ENCODE peak calls at places on chromosomes 6 and 20, in nine cellular contexts. One of them, this sample, is unnamed.

GRCh38 chr6:26432622-26433021 is 7.7 kb upstream of the BTN3A3 start:
- DNase-seq in stimulated activated naive B cell treated with anti-CD40 and anti-IgM and Interleukin-4, amounts not matched to agents 10 μg/mL and 1 μg/mL and 100 μg/mL, for 72 hours: no peak
- DNase-seq in EL: peak
- DNase-seq in NCI-H1694 treated with DMSO at 0.1 percent for 48 hours: no peak
- DNase-seq in renal cortical epithelial cell: no peak
- DNase-seq in NCI-H526: no peak
- DNase-seq in T-helper 17 cell: no peak
- DNase-seq in activated CD4-positive, CD25-positive, alpha-beta regulatory T cell: no peak
- DNase-seq in iris pigment epithelial cell: peak
- DNase-seq in this sample: no peak

GRCh38 chr20:58071991-58072390 is 156.5 kb downstream of the ANKRD60 start:
- DNase-seq in activated CD4-positive, CD25-positive, alpha-beta regulatory T cell: no peak
- DNase-seq in renal cortical epithelial cell: no peak
- DNase-seq in EL: no peak
- DNase-seq in T-helper 17 cell: no peak
- DNase-seq in NCI-H526: peak
- DNase-seq in iris pigment epithelial cell: no peak
- DNase-seq in NCI-H1694 treated with DMSO at 0.1 percent for 48 hours: no peak
- DNase-seq in stimulated activated naive B cell treated with anti-CD40 and anti-IgM and Interleukin-4, amounts not matched to agents 10 μg/mL and 1 μg/mL and 100 μg/mL, for 72 hours: no peak
- DNase-seq in this sample: no peak

GRCh38 chr6:33279257-33279695 is 2.4 kb downstream of the B3GALT4 start:
- DNase-seq in activated CD4-positive, CD25-positive, alpha-beta regulatory T cell: no peak
- DNase-seq in stimulated activated naive B cell treated with anti-CD40 and anti-IgM and Interleukin-4, amounts not matched to agents 10 μg/mL and 1 μg/mL and 100 μg/mL, for 72 hours: no peak
- DNase-seq in iris pigment epithelial cell: no peak
- DNase-seq in renal cortical epithelial cell: no peak
- DNase-seq in NCI-H1694 treated with DMSO at 0.1 percent for 48 hours: no peak
- DNase-seq in T-helper 17 cell: no peak
- DNase-seq in NCI-H526: no peak
- DNase-seq in EL: no peak
- DNase-seq in this sample: no peak

GRCh38 chr6:148508401-148509151 is 165.9 kb downstream of the SASH1 start:
- DNase-seq in T-helper 17 cell: no peak
- DNase-seq in stimulated activated naive B cell treated with anti-CD40 and anti-IgM and Interleukin-4, amounts not matched to agents 10 μg/mL and 1 μg/mL and 100 μg/mL, for 72 hours: no peak
- DNase-seq in activated CD4-positive, CD25-positive, alpha-beta regulatory T cell: no peak
- DNase-seq in iris pigment epithelial cell: peak
- DNase-seq in EL: peak
- DNase-seq in NCI-H526: no peak
- DNase-seq in NCI-H1694 treated with DMSO at 0.1 percent for 48 hours: no peak
- DNase-seq in renal cortical epithelial cell: peak
- DNase-seq in this sample: no peak

GRCh38 chr6:74638467-74638866 is 567.4 kb downstream of the COL12A1 start:
- DNase-seq in activated CD4-positive, CD25-positive, alpha-beta regulatory T cell: no peak
- DNase-seq in NCI-H1694 treated with DMSO at 0.1 percent for 48 hours: no peak
- DNase-seq in EL: no peak
- DNase-seq in renal cortical epithelial cell: no peak
- DNase-seq in T-helper 17 cell: no peak
- DNase-seq in NCI-H526: no peak
- DNase-seq in iris pigment epithelial cell: no peak
- DNase-seq in stimulated activated naive B cell treated with anti-CD40 and anti-IgM and Interleukin-4, amounts not matched to agents 10 μg/mL and 1 μg/mL and 100 μg/mL, for 72 hours: no peak
- DNase-seq in this sample: no peak

GRCh38 chr6:154318711-154319110 is 37.9 kb downstream of the IPCEF1 start:
- DNase-seq in NCI-H1694 treated with DMSO at 0.1 percent for 48 hours: no peak
- DNase-seq in EL: peak
- DNase-seq in activated CD4-positive, CD25-positive, alpha-beta regulatory T cell: no peak
- DNase-seq in stimulated activated naive B cell treated with anti-CD40 and anti-IgM and Interleukin-4, amounts not matched to agents 10 μg/mL and 1 μg/mL and 100 μg/mL, for 72 hours: no peak
- DNase-seq in iris pigment epithelial cell: peak
- DNase-seq in NCI-H526: no peak
- DNase-seq in T-helper 17 cell: no peak
- DNase-seq in renal cortical epithelial cell: no peak
- DNase-seq in this sample: no peak

GRCh38 chr6:87925373-87926060 is 122.1 kb upstream of the SPACA1 start:
- DNase-seq in iris pigment epithelial cell: no peak
- DNase-seq in renal cortical epithelial cell: peak
- DNase-seq in activated CD4-positive, CD25-positive, alpha-beta regulatory T cell: no peak
- DNase-seq in NCI-H526: no peak
- DNase-seq in T-helper 17 cell: no peak
- DNase-seq in NCI-H1694 treated with DMSO at 0.1 percent for 48 hours: peak
- DNase-seq in stimulated activated naive B cell treated with anti-CD40 and anti-IgM and Interleukin-4, amounts not matched to agents 10 μg/mL and 1 μg/mL and 100 μg/mL, for 72 hours: peak
- DNase-seq in EL: no peak
- DNase-seq in this sample: no peak

GRCh38 chr6:26502169-26502568 is 2.1 kb downstream of the BTN1A1 start:
- DNase-seq in activated CD4-positive, CD25-positive, alpha-beta regulatory T cell: no peak
- DNase-seq in EL: no peak
- DNase-seq in renal cortical epithelial cell: peak
- DNase-seq in T-helper 17 cell: no peak
- DNase-seq in iris pigment epithelial cell: no peak
- DNase-seq in NCI-H526: peak
- DNase-seq in NCI-H1694 treated with DMSO at 0.1 percent for 48 hours: no peak
- DNase-seq in stimulated activated naive B cell treated with anti-CD40 and anti-IgM and Interleukin-4, amounts not matched to agents 10 μg/mL and 1 μg/mL and 100 μg/mL, for 72 hours: no peak
- DNase-seq in this sample: no peak

GRCh38 chr20:62860924-62861691 is 514 bp downstream of the TCFL5 start:
- DNase-seq in NCI-H526: no peak
- DNase-seq in activated CD4-positive, CD25-positive, alpha-beta regulatory T cell: no peak
- DNase-seq in iris pigment epithelial cell: peak
- DNase-seq in stimulated activated naive B cell treated with anti-CD40 and anti-IgM and Interleukin-4, amounts not matched to agents 10 μg/mL and 1 μg/mL and 100 μg/mL, for 72 hours: no peak
- DNase-seq in T-helper 17 cell: peak
- DNase-seq in renal cortical epithelial cell: no peak
- DNase-seq in EL: peak
- DNase-seq in NCI-H1694 treated with DMSO at 0.1 percent for 48 hours: no peak
- DNase-seq in this sample: no peak

GRCh38 chr6:42958125-42958524 is 2.4 kb upstream of the GNMT start:
- DNase-seq in T-helper 17 cell: no peak
- DNase-seq in iris pigment epithelial cell: no peak
- DNase-seq in renal cortical epithelial cell: no peak
- DNase-seq in activated CD4-positive, CD25-positive, alpha-beta regulatory T cell: no peak
- DNase-seq in EL: no peak
- DNase-seq in NCI-H1694 treated with DMSO at 0.1 percent for 48 hours: no peak
- DNase-seq in NCI-H526: no peak
- DNase-seq in stimulated activated naive B cell treated with anti-CD40 and anti-IgM and Interleukin-4, amounts not matched to agents 10 μg/mL and 1 μg/mL and 100 μg/mL, for 72 hours: no peak
- DNase-seq in this sample: no peak

GRCh38 chr6:2209226-2209809 is 36.1 kb downstream of the GMDS start:
- DNase-seq in activated CD4-positive, CD25-positive, alpha-beta regulatory T cell: no peak
- DNase-seq in stimulated activated naive B cell treated with anti-CD40 and anti-IgM and Interleukin-4, amounts not matched to agents 10 μg/mL and 1 μg/mL and 100 μg/mL, for 72 hours: no peak
- DNase-seq in NCI-H526: peak
- DNase-seq in EL: peak
- DNase-seq in renal cortical epithelial cell: peak
- DNase-seq in T-helper 17 cell: no peak
- DNase-seq in NCI-H1694 treated with DMSO at 0.1 percent for 48 hours: no peak
- DNase-seq in iris pigment epithelial cell: peak
- DNase-seq in this sample: no peak

GRCh38 chr6:150667977-150668716 is 68.5 kb downstream of the PLEKHG1 start:
- DNase-seq in NCI-H1694 treated with DMSO at 0.1 percent for 48 hours: no peak
- DNase-seq in iris pigment epithelial cell: peak
- DNase-seq in activated CD4-positive, CD25-positive, alpha-beta regulatory T cell: no peak
- DNase-seq in EL: peak
- DNase-seq in NCI-H526: no peak
- DNase-seq in renal cortical epithelial cell: peak
- DNase-seq in T-helper 17 cell: no peak
- DNase-seq in stimulated activated naive B cell treated with anti-CD40 and anti-IgM and Interleukin-4, amounts not matched to agents 10 μg/mL and 1 μg/mL and 100 μg/mL, for 72 hours: no peak
- DNase-seq in this sample: peak

GRCh38 chr20:48329216-48329615 is 498.6 kb downstream of the PREX1 start:
- DNase-seq in T-helper 17 cell: no peak
- DNase-seq in NCI-H1694 treated with DMSO at 0.1 percent for 48 hours: no peak
- DNase-seq in EL: no peak
- DNase-seq in iris pigment epithelial cell: no peak
- DNase-seq in renal cortical epithelial cell: no peak
- DNase-seq in stimulated activated naive B cell treated with anti-CD40 and anti-IgM and Interleukin-4, amounts not matched to agents 10 μg/mL and 1 μg/mL and 100 μg/mL, for 72 hours: no peak
- DNase-seq in NCI-H526: no peak
- DNase-seq in activated CD4-positive, CD25-positive, alpha-beta regulatory T cell: no peak
- DNase-seq in this sample: no peak

GRCh38 chr6:129607581-129608186 is 102.3 kb downstream of the ARHGAP18 start:
- DNase-seq in stimulated activated naive B cell treated with anti-CD40 and anti-IgM and Interleukin-4, amounts not matched to agents 10 μg/mL and 1 μg/mL and 100 μg/mL, for 72 hours: no peak
- DNase-seq in renal cortical epithelial cell: no peak
- DNase-seq in activated CD4-positive, CD25-positive, alpha-beta regulatory T cell: no peak
- DNase-seq in NCI-H1694 treated with DMSO at 0.1 percent for 48 hours: no peak
- DNase-seq in NCI-H526: no peak
- DNase-seq in iris pigment epithelial cell: peak
- DNase-seq in T-helper 17 cell: no peak
- DNase-seq in EL: no peak
- DNase-seq in this sample: no peak

GRCh38 chr6:169086020-169086419 is 167.6 kb downstream of the THBS2 start:
- DNase-seq in NCI-H526: no peak
- DNase-seq in T-helper 17 cell: no peak
- DNase-seq in activated CD4-positive, CD25-positive, alpha-beta regulatory T cell: no peak
- DNase-seq in NCI-H1694 treated with DMSO at 0.1 percent for 48 hours: no peak
- DNase-seq in EL: no peak
- DNase-seq in stimulated activated naive B cell treated with anti-CD40 and anti-IgM and Interleukin-4, amounts not matched to agents 10 μg/mL and 1 μg/mL and 100 μg/mL, for 72 hours: no peak
- DNase-seq in iris pigment epithelial cell: no peak
- DNase-seq in renal cortical epithelial cell: no peak
- DNase-seq in this sample: no peak

GRCh38 chr20:45629496-45630100 is at the start of gene WFDC10A:
- DNase-seq in renal cortical epithelial cell: peak
- DNase-seq in activated CD4-positive, CD25-positive, alpha-beta regulatory T cell: no peak
- DNase-seq in iris pigment epithelial cell: peak
- DNase-seq in stimulated activated naive B cell treated with anti-CD40 and anti-IgM and Interleukin-4, amounts not matched to agents 10 μg/mL and 1 μg/mL and 100 μg/mL, for 72 hours: peak
- DNase-seq in NCI-H1694 treated with DMSO at 0.1 percent for 48 hours: peak
- DNase-seq in EL: peak
- DNase-seq in NCI-H526: peak
- DNase-seq in T-helper 17 cell: no peak
- DNase-seq in this sample: no peak

GRCh38 chr6:52009736-52010135 is 77.7 kb downstream of the PKHD1 start:
- DNase-seq in renal cortical epithelial cell: peak
- DNase-seq in T-helper 17 cell: no peak
- DNase-seq in NCI-H1694 treated with DMSO at 0.1 percent for 48 hours: no peak
- DNase-seq in NCI-H526: no peak
- DNase-seq in stimulated activated naive B cell treated with anti-CD40 and anti-IgM and Interleukin-4, amounts not matched to agents 10 μg/mL and 1 μg/mL and 100 μg/mL, for 72 hours: no peak
- DNase-seq in activated CD4-positive, CD25-positive, alpha-beta regulatory T cell: no peak
- DNase-seq in EL: no peak
- DNase-seq in iris pigment epithelial cell: no peak
- DNase-seq in this sample: no peak

GRCh38 chr20:50286609-50287008 is 96.0 kb downstream of the CEBPB start:
- DNase-seq in T-helper 17 cell: no peak
- DNase-seq in NCI-H526: no peak
- DNase-seq in stimulated activated naive B cell treated with anti-CD40 and anti-IgM and Interleukin-4, amounts not matched to agents 10 μg/mL and 1 μg/mL and 100 μg/mL, for 72 hours: no peak
- DNase-seq in iris pigment epithelial cell: peak
- DNase-seq in activated CD4-positive, CD25-positive, alpha-beta regulatory T cell: no peak
- DNase-seq in renal cortical epithelial cell: peak
- DNase-seq in NCI-H1694 treated with DMSO at 0.1 percent for 48 hours: no peak
- DNase-seq in EL: peak
- DNase-seq in this sample: no peak

GRCh38 chr6:16409531-16410441 is 171.4 kb downstream of the GMPR start:
- DNase-seq in activated CD4-positive, CD25-positive, alpha-beta regulatory T cell: peak
- DNase-seq in EL: peak
- DNase-seq in NCI-H1694 treated with DMSO at 0.1 percent for 48 hours: peak
- DNase-seq in T-helper 17 cell: peak
- DNase-seq in iris pigment epithelial cell: peak
- DNase-seq in NCI-H526: no peak
- DNase-seq in stimulated activated naive B cell treated with anti-CD40 and anti-IgM and Interleukin-4, amounts not matched to agents 10 μg/mL and 1 μg/mL and 100 μg/mL, for 72 hours: peak
- DNase-seq in renal cortical epithelial cell: peak
- DNase-seq in this sample: peak

GRCh38 chr20:21548390-21549035 is 34.6 kb upstream of the NKX2-2 start:
- DNase-seq in T-helper 17 cell: peak
- DNase-seq in NCI-H1694 treated with DMSO at 0.1 percent for 48 hours: no peak
- DNase-seq in activated CD4-positive, CD25-positive, alpha-beta regulatory T cell: no peak
- DNase-seq in EL: no peak
- DNase-seq in renal cortical epithelial cell: no peak
- DNase-seq in NCI-H526: peak
- DNase-seq in stimulated activated naive B cell treated with anti-CD40 and anti-IgM and Interleukin-4, amounts not matched to agents 10 μg/mL and 1 μg/mL and 100 μg/mL, for 72 hours: no peak
- DNase-seq in iris pigment epithelial cell: no peak
- DNase-seq in this sample: no peak

GRCh38 chr20:35134472-35134871 is 12.7 kb downstream of the EDEM2 start:
- DNase-seq in T-helper 17 cell: no peak
- DNase-seq in renal cortical epithelial cell: no peak
- DNase-seq in EL: no peak
- DNase-seq in iris pigment epithelial cell: peak
- DNase-seq in NCI-H1694 treated with DMSO at 0.1 percent for 48 hours: no peak
- DNase-seq in NCI-H526: no peak
- DNase-seq in activated CD4-positive, CD25-positive, alpha-beta regulatory T cell: no peak
- DNase-seq in stimulated activated naive B cell treated with anti-CD40 and anti-IgM and Interleukin-4, amounts not matched to agents 10 μg/mL and 1 μg/mL and 100 μg/mL, for 72 hours: no peak
- DNase-seq in this sample: no peak

This sample was measured in mesothelial cell of epicardium.